ENCODE peak calls at places on chromosomes 4 and X, in nine cellular contexts. W is naive thymus-derived CD4-positive, alpha-beta T cell; L is neural progenitor cell; O is Peyer's patch; G is cardiac muscle cell; K is ascending aorta; F is A549; M is body of pancreas; A is GM23338. P is an unnamed sample. For H3K4me1, the result is how much of the 10 kb centered on the place peaks cover.

GRCh38 chr4:186669159-186669720 is 54.4 kb downstream of the FAT1 start:
- DNase-seq in W (no peak), L (peak), O (no peak), G (peak), K (no peak), F (no peak), M (no peak), A (peak), P (peak)

GRCh38 chrX:14291626-14292025 is 237.7 kb upstream of the GLRA2 start:
- DNase-seq in W (no peak), L (peak), O (no peak), G (no peak), K (no peak), F (no peak), M (no peak), A (peak), P (no peak)

GRCh38 chr4:143336828-143337599 is at the start of gene GAB1:
- DNase-seq in W (no peak), L (peak), O (peak), G (peak), K (no peak), F (peak), M (peak), A (peak), P (peak)

GRCh38 chr4:154406022-154406835 is 85.4 kb downstream of the DCHS2 start:
- DNase-seq in W (no peak), L (no peak), O (no peak), G (no peak), K (no peak), F (no peak), M (no peak), A (no peak), P (no peak)

GRCh38 chrX:77118686-77119085 is 328.5 kb upstream of the FGF16 start:
- DNase-seq in W (no peak), L (no peak), O (no peak), G (no peak), K (no peak), F (no peak), M (no peak), A (no peak), P (no peak)

GRCh38 chr4:3679851-3680311 is 86.3 kb upstream of the ADRA2C start:
- DNase-seq in W (no peak), L (no peak), O (peak), G (no peak), K (no peak), F (no peak), M (no peak), A (no peak), P (no peak)

GRCh38 chrX:38215141-38215540 is 5.5 kb downstream of the SRPX start:
- DNase-seq in W (no peak), L (no peak), O (no peak), G (no peak), K (no peak), F (no peak), M (no peak), A (no peak), P (no peak)

GRCh38 chr4:131388277-131388676 is 1760.8 kb upstream of the PCDH10 start:
- DNase-seq in W (no peak), L (no peak), O (no peak), G (no peak), K (no peak), F (no peak), M (no peak), A (no peak), P (no peak)

GRCh38 chrX:67351411-67351810 is 192.4 kb upstream of the AR start:
- DNase-seq in W (no peak), L (no peak), O (no peak), G (no peak), K (no peak), F (no peak), M (no peak), A (no peak), P (no peak)

GRCh38 chr4:145881991-145882390 is 56.6 kb downstream of the ZNF827 start:
- DNase-seq in W (no peak), L (no peak), O (peak), G (no peak), K (no peak), F (no peak), M (peak), A (no peak), P (no peak)

GRCh38 chr4:93237526-93237925 is 591.0 kb upstream of the ATOH1 start:
- DNase-seq in W (no peak), L (no peak), O (no peak), G (no peak), K (no peak), F (no peak), M (no peak), A (no peak), P (no peak)

GRCh38 chr4:136637071-136637777 is 895.1 kb downstream of the PCDH18 start:
- DNase-seq in W (no peak), L (peak), O (no peak), G (peak), K (no peak), F (no peak), M (peak), A (peak), P (peak)

GRCh38 chrX:19886888-19887531 is 390 bp downstream of the SH3KBP1 start:
- DNase-seq in W (no peak), L (peak), O (peak), G (peak), K (no peak), F (peak), M (peak), A (peak), P (peak)

GRCh38 chrX:151919610-151920009 is 6.9 kb downstream of the MAGEA4 start:
- DNase-seq in W (no peak), L (no peak), O (no peak), G (no peak), K (no peak), F (no peak), M (no peak), A (no peak), P (no peak)

GRCh38 chr4:67704843-67705242 is 3.9 kb upstream of the UBA6 start:
- DNase-seq in W (no peak), L (no peak), O (no peak), G (no peak), K (no peak), F (no peak), M (no peak), A (no peak), P (no peak)

GRCh38 chr4:45621926-45622325 is 501.9 kb downstream of the GABRG1 start:
- DNase-seq in W (no peak), L (no peak), O (no peak), G (no peak), K (no peak), F (no peak), M (no peak), A (no peak), P (no peak)

GRCh38 chr4:37628977-37629609 is 57.1 kb downstream of the RELL1 start:
- DNase-seq in W (no peak), L (no peak), O (no peak), G (no peak), K (no peak), F (peak), M (no peak), A (no peak), P (no peak)

GRCh38 chrX:13692771-13693231 is 3.9 kb downstream of the RAB9A start:
- DNase-seq in W (no peak), L (no peak), O (no peak), G (no peak), K (no peak), F (no peak), M (no peak), A (no peak), P (no peak)

GRCh38 chrX:1483843-1484637 is 31.3 kb upstream of the ASMTL start:
- DNase-seq in W (no peak), L (no peak), O (no peak), G (no peak), K (no peak), F (no peak), M (no peak), A (no peak), P (no peak)

GRCh38 chr4:88803600-88804096 is 106.0 kb upstream of the NAP1L5 start:
- DNase-seq in W (no peak), L (no peak), O (no peak), G (no peak), K (no peak), F (no peak), M (no peak), A (no peak), P (no peak)

GRCh38 chr4:127708985-127709384 is 21.2 kb upstream of the SLC25A31 start:
- DNase-seq in W (no peak), L (no peak), O (no peak), G (no peak), K (no peak), F (peak), M (peak), A (peak), P (peak)

GRCh38 chrX:136608295-136608933 is 39.5 kb upstream of the CD40LG start:
- DNase-seq in W (peak), L (peak), O (peak), G (peak), K (no peak), F (no peak), M (peak), A (peak), P (no peak)

GRCh38 chr4:54095110-54095800 is 4.7 kb upstream of the GSX2 start:
- DNase-seq in W (no peak), L (peak), O (no peak), G (no peak), K (no peak), F (no peak), M (no peak), A (peak), P (no peak)

GRCh38 chr4:54092800-54093608 is 7.0 kb upstream of the GSX2 start:
- DNase-seq in W (no peak), L (peak), O (no peak), G (no peak), K (no peak), F (no peak), M (no peak), A (no peak), P (no peak)

GRCh38 chr4:54093609-54094240 is 6.2 kb upstream of the GSX2 start:
- DNase-seq in W (no peak), L (peak), O (no peak), G (no peak), K (no peak), F (no peak), M (no peak), A (peak), P (no peak)

GRCh38 chr4:54092405-54092759 is 7.6 kb upstream of the GSX2 start:
- DNase-seq in W (no peak), L (no peak), O (no peak), G (no peak), K (no peak), F (no peak), M (no peak), A (no peak), P (no peak)

GRCh38 chr4:54094449-54094848 is 5.5 kb upstream of the GSX2 start:
- DNase-seq in W (no peak), L (peak), O (no peak), G (no peak), K (no peak), F (no peak), M (no peak), A (peak), P (no peak)
- H3K4me3 ChIP-seq in W (no peak), L (no peak), O (no peak), G (no peak), K (no peak), F (no peak), M (no peak), A (peak), P (no peak)

GRCh38 chr4:1242506-1243450 is 6.2 kb downstream of the CTBP1 start:
- DNase-seq in W (no peak), L (no peak), O (peak), G (no peak), K (no peak), F (no peak), M (peak), A (no peak), P (peak)
- H3K4me1 ChIP-seq in W (under half), L (under half), O (under half), G (under half), K (under half), F (under half), M (half or more), A (under half), P (under half)

GRCh38 chrX:48590203-48591103 is 6.8 kb upstream of the WDR13 start:
- DNase-seq in W (no peak), L (no peak), O (no peak), G (no peak), K (no peak), F (no peak), M (no peak), A (no peak), P (no peak)
- H3K4me3 ChIP-seq in W (no peak), L (no peak), O (no peak), G (no peak), K (no peak), F (no peak), M (no peak), A (no peak), P (no peak)

GRCh38 chr4:99058228-99058627 is 30.4 kb downstream of the ADH5 start:
- DNase-seq in W (no peak), L (no peak), O (no peak), G (no peak), K (no peak), F (no peak), M (no peak), A (no peak), P (no peak)
- H3K4me1 ChIP-seq in W (under half), L (under half), O (under half), G (under half), K (under half), F (under half), M (under half), A (under half), P (under half)

DNA sequence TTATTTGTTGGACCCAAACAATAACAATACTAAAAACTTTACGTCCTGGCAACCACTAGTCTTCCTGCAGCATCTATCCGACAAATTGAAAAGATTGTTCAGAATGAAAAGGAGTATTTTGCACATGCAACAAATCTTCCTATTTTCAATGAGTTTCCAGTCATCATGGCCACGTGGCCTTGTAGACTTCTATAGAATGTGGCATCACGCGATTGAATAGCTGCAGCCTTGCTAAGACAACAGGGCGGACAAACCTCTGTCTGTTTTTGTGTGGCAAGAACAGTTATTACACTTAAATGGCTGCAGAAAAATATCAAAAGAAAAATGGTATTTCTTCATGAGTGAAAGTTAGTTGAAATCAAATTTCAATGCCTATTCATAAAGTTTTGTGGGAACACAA is 297.9 kb upstream of the LCORL start:
- DNase-seq in W (no peak), L (no peak), O (no peak), G (no peak), K (no peak), F (no peak), M (no peak), A (no peak), P (no peak)
- H3K4me3 ChIP-seq in W (no peak), L (no peak), O (no peak), G (no peak), K (no peak), F (no peak), M (no peak), A (no peak), P (no peak)

GRCh38 chr4:118348886-118349285 is 3.9 kb downstream of the PRSS12 start:
- DNase-seq in W (no peak), L (no peak), O (peak), G (no peak), K (no peak), F (no peak), M (no peak), A (no peak), P (no peak)

GRCh38 chr4:118353452-118353851 is 649 bp upstream of the PRSS12 start:
- DNase-seq in W (no peak), L (peak), O (no peak), G (no peak), K (no peak), F (no peak), M (no peak), A (peak), P (no peak)

GRCh38 chr4:118351851-118352827 is 664 bp downstream of the PRSS12 start:
- DNase-seq in W (no peak), L (peak), O (peak), G (peak), K (no peak), F (peak), M (peak), A (peak), P (peak)

GRCh38 chr4:118352843-118353373 is at the start of gene PRSS12:
- DNase-seq in W (peak), L (peak), O (peak), G (peak), K (no peak), F (peak), M (peak), A (peak), P (peak)

DNA sequence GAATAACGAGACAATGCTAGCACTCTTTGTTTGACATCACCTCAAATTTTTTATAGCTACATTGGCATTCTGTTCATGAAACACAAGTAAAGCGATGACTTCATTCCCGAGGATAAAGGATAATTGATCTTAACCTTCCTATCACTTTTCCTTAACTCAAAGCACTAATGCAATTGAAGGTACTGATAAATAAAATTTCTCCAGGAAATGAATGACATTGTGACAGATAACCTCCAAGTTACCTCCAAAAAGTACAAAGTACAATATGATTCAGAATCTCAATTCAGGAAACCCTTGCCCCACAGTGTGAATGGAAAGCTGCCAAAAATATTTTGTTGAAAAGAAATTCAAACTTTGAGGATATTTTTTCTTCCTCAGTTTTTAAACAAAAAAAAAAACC is 1.8 kb downstream of the PRSS12 start:
- DNase-seq in W (no peak), L (no peak), O (no peak), G (no peak), K (no peak), F (no peak), M (no peak), A (no peak), P (no peak)
- H3K4me1 ChIP-seq in W (under half), L (under half), O (under half), G (under half), K (under half), F (under half), M (under half), A (under half), P (under half)

GRCh38 chrX:47384502-47384901 is 14.1 kb downstream of the ZNF157 start:
- DNase-seq in W (peak), L (peak), O (peak), G (peak), K (no peak), F (peak), M (peak), A (peak), P (peak)

GRCh38 chrX:47380268-47380667 is 9.9 kb downstream of the ZNF157 start:
- DNase-seq in W (peak), L (no peak), O (peak), G (no peak), K (no peak), F (no peak), M (no peak), A (no peak), P (no peak)
- H3K4me3 ChIP-seq in W (no peak), L (no peak), O (no peak), G (no peak), K (no peak), F (no peak), M (no peak), A (no peak), P (no peak)

DNA sequence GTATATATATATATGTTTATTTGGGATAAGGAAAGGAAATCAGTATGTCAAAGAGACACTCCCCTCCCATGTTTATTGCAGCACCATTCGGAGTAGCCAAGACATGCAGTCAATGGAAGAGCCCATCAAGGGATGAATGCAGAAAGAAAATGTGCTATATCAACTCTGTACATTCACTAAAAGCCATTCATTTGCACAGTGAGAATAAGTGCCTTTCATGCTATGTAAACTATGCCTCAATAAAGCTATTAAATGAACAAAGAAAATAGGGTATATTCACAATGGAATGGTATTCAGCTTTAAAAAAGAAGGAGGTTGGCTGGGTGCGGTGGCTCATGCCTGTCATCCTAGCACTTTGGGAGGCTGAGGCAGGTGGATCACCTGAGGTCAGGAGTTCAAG is 20.3 kb downstream of the CD99 start:
- DNase-seq in W (no peak), L (no peak), O (no peak), G (no peak), K (no peak), F (no peak), M (no peak), A (no peak), P (no peak)
- H3K4me1 ChIP-seq in W (under half), L (under half), O (under half), G (under half), K (under half), F (under half), M (under half), A (under half), P (half or more)

GRCh38 chr4:140281828-140282227 is 91.6 kb upstream of the SCOC start:
- DNase-seq in W (no peak), L (no peak), O (no peak), G (no peak), K (no peak), F (no peak), M (no peak), A (peak), P (no peak)

GRCh38 chr4:140289486-140289885 is 84.0 kb upstream of the SCOC start:
- DNase-seq in W (no peak), L (peak), O (no peak), G (no peak), K (no peak), F (no peak), M (no peak), A (no peak), P (no peak)

GRCh38 chr4:140284449-140284848 is 89.0 kb upstream of the SCOC start:
- DNase-seq in W (no peak), L (no peak), O (no peak), G (no peak), K (no peak), F (no peak), M (no peak), A (no peak), P (no peak)

GRCh38 chr4:140291259-140291658 is 82.2 kb upstream of the SCOC start:
- DNase-seq in W (no peak), L (no peak), O (no peak), G (no peak), K (no peak), F (no peak), M (no peak), A (no peak), P (no peak)

GRCh38 chr4:140286503-140286902 is 86.9 kb upstream of the SCOC start:
- DNase-seq in W (no peak), L (no peak), O (no peak), G (no peak), K (no peak), F (no peak), M (no peak), A (no peak), P (no peak)
- H3K4me3 ChIP-seq in W (no peak), L (no peak), O (no peak), G (no peak), K (no peak), F (no peak), M (no peak), A (no peak), P (no peak)

P was measured in Caco-2.